ENCODE peak calls at places on chromosomes 3 and 15, in ten cellular contexts. E, T, W, M, B, A, U, F, O and N are unnamed samples.

GRCh38 chr15:56187665-56188064 is 56.0 kb downstream of the RFX7 start:
- DNase-seq in E (no peak), T (no peak), W (no peak), M (no peak), B (no peak), A (no peak), U (no peak), F (no peak), O (no peak), N (no peak)

GRCh38 chr3:126083913-126084514 is at the start of gene SLC41A3:
- DNase-seq in E (peak; percentile 92), T (peak; percentile 27), W (peak; percentile 87), M (peak; percentile 95), B (peak; percentile 93), A (peak; percentile 97), U (peak; percentile 78), F (peak; percentile 95), O (peak; percentile 34), N (peak; percentile 57)

GRCh38 chr3:42349765-42350594 is 60.4 kb downstream of the LYZL4 start:
- DNase-seq in E (no peak), T (no peak), W (no peak), M (no peak), B (no peak), A (no peak), U (no peak), F (no peak), O (no peak), N (no peak)

GRCh38 chr3:30720586-30721313 is 114.3 kb downstream of the TGFBR2 start:
- DNase-seq in E (no peak), T (peak; percentile 77), W (peak; percentile 45), M (no peak), B (no peak), A (no peak), U (peak; percentile 42), F (no peak), O (peak; percentile 94), N (peak; percentile 82)

GRCh38 chr15:66733976-66734375 is 31.9 kb downstream of the SMAD6 start:
- DNase-seq in E (no peak), T (no peak), W (peak; percentile 42), M (peak; percentile 77), B (no peak), A (peak; percentile 60), U (no peak), F (no peak), O (no peak), N (no peak)

GRCh38 chr3:17187589-17188184 is 302.9 kb downstream of the PLCL2 start:
- DNase-seq in E (no peak), T (no peak), W (no peak), M (no peak), B (no peak), A (no peak), U (no peak), F (no peak), O (no peak), N (no peak)

GRCh38 chr15:96359772-96360498 is 29.4 kb downstream of the NR2F2 start:
- DNase-seq in E (no peak), T (no peak), W (peak; percentile 50), M (no peak), B (no peak), A (peak; percentile 84), U (no peak), F (no peak), O (no peak), N (no peak)

GRCh38 chr3:44915702-44916438 is 41.5 kb downstream of the TGM4 start:
- DNase-seq in E (no peak), T (no peak), W (peak; percentile 22), M (no peak), B (no peak), A (peak; percentile 66), U (no peak), F (no peak), O (no peak), N (no peak)

GRCh38 chr3:128727485-128727884 is 1.5 kb downstream of the RAB7A start:
- DNase-seq in E (no peak), T (no peak), W (peak; percentile 54), M (no peak), B (no peak), A (no peak), U (no peak), F (no peak), O (no peak), N (no peak)

GRCh38 chr3:169948559-169949371 is 17.8 kb upstream of the SEC62 start:
- DNase-seq in E (no peak), T (no peak), W (no peak), M (no peak), B (no peak), A (no peak), U (no peak), F (no peak), O (no peak), N (no peak)

GRCh38 chr3:89278305-89278704 is 170.9 kb downstream of the EPHA3 start:
- DNase-seq in E (no peak), T (no peak), W (no peak), M (no peak), B (no peak), A (peak; percentile 10), U (no peak), F (no peak), O (no peak), N (no peak)

GRCh38 chr15:50055333-50056278 is 63.4 kb downstream of the ATP8B4 start:
- DNase-seq in E (no peak), T (no peak), W (peak; percentile 93), M (no peak), B (no peak), A (no peak), U (peak; percentile 75), F (no peak), O (no peak), N (peak; percentile 89)

GRCh38 chr3:164416491-164417222 is 661.6 kb downstream of the SI start:
- DNase-seq in E (no peak), T (no peak), W (peak; percentile 6), M (no peak), B (no peak), A (no peak), U (no peak), F (no peak), O (no peak), N (no peak)

GRCh38 chr3:54046677-54047214 is 75.6 kb upstream of the CACNA2D3 start:
- DNase-seq in E (no peak), T (no peak), W (peak; percentile 71), M (no peak), B (no peak), A (no peak), U (peak; percentile 0), F (no peak), O (peak; percentile 96), N (peak; percentile 92)

GRCh38 chr3:134471521-134472193 is 14.1 kb downstream of the ANAPC13 start:
- DNase-seq in E (no peak), T (no peak), W (peak; percentile 66), M (no peak), B (no peak), A (no peak), U (no peak), F (no peak), O (no peak), N (peak; percentile 74)

GRCh38 chr3:190122198-190122771 is 1.6 kb upstream of the P3H2 start:
- DNase-seq in E (no peak), T (no peak), W (peak; percentile 70), M (no peak), B (no peak), A (no peak), U (no peak), F (no peak), O (no peak), N (peak; percentile 96)

GRCh38 chr3:190120161-190121060 is at the start of gene P3H2:
- DNase-seq in E (peak; percentile 85), T (no peak), W (peak; percentile 97), M (peak; percentile 92), B (peak; percentile 80), A (peak; percentile 93), U (peak; percentile 92), F (peak; percentile 83), O (no peak), N (peak; percentile 87)

GRCh38 chr3:190119734-190120133 is 963 bp downstream of the P3H2 start:
- DNase-seq in E (no peak), T (no peak), W (no peak), M (no peak), B (no peak), A (no peak), U (no peak), F (no peak), O (no peak), N (no peak)

GRCh38 chr3:190124067-190124466 is 3.4 kb upstream of the P3H2 start:
- DNase-seq in E (no peak), T (no peak), W (no peak), M (no peak), B (no peak), A (no peak), U (no peak), F (no peak), O (no peak), N (no peak)

GRCh38 chr3:190121061-190121765 is 516 bp upstream of the P3H2 start:
- DNase-seq in E (no peak), T (peak; percentile 73), W (no peak), M (no peak), B (no peak), A (no peak), U (no peak), F (no peak), O (no peak), N (no peak)
- H3K4me3 ChIP-seq in E (peak overlapping the region; percentile 66), T (peak overlapping the region; percentile 70), W (peak overlapping the region; percentile 82), M (peak overlapping the region; percentile 89), B (peak overlapping the region; percentile 89), A (peak overlapping the region; percentile 85), U (peak overlapping the region; percentile 68), F (no peak overlapping the region), O (peak overlapping the region; percentile 86), N (peak overlapping the region; percentile 64)

GRCh38 chr3:64417816-64418215 is 192.6 kb upstream of the PRICKLE2 start:
- DNase-seq in E (no peak), T (no peak), W (peak; percentile 60), M (no peak), B (no peak), A (no peak), U (no peak), F (no peak), O (peak; percentile 60), N (peak; percentile 55)
- H3K4me3 ChIP-seq in E (no peak overlapping the region), T (no peak overlapping the region), W (no peak overlapping the region), M (no peak overlapping the region), B (no peak overlapping the region), A (no peak overlapping the region), U (no peak overlapping the region), F (no peak overlapping the region), O (no peak overlapping the region), N (no peak overlapping the region)

GRCh38 chr3:57896046-57896445 is 112.2 kb upstream of the FLNB start:
- DNase-seq in E (no peak), T (no peak), W (no peak), M (no peak), B (no peak), A (no peak), U (no peak), F (no peak), O (no peak), N (no peak)
- H3K4me3 ChIP-seq in E (no peak overlapping the region), T (no peak overlapping the region), W (no peak overlapping the region), M (peak overlapping the region; percentile 41), B (peak overlapping the region; percentile 3), A (no peak overlapping the region), U (no peak overlapping the region), F (no peak overlapping the region), O (no peak overlapping the region), N (no peak overlapping the region)

DNA sequence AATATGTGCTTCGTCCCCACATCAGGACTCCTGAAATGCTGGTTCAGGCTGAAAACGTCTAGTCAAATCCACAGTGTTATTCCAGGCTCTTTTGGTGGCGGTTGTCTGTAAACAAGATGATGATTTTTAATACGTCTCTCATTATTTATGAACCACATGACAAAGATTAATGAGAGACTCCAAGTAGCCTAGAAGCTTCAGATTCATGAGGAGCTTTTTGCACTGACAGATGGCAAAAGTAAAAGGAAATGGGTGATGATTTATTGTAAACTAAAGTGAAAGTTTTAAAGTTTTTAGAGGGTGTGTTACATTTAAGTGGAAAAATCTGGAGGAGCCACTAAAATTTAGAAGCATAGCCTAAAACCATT is 77.0 kb downstream of the BBX start:
- DNase-seq in E (no peak), T (no peak), W (no peak), M (no peak), B (no peak), A (no peak), U (no peak), F (no peak), O (no peak), N (no peak)
- H3K4me3 ChIP-seq in E (peak overlapping the region; percentile 20), T (peak overlapping the region; percentile 29), W (peak overlapping the region; percentile 77), M (peak overlapping the region; percentile 41), B (peak overlapping the region; percentile 61), A (no peak overlapping the region), U (peak overlapping the region; percentile 18), F (no peak overlapping the region), O (peak overlapping the region; percentile 13), N (peak overlapping the region; percentile 58)